ENCODE peak calls at places on chromosome 18, in nine cellular contexts. S is stimulated activated CD4-positive, alpha-beta T cell treated with anti-CD3 and anti-CD28 coated beads, Interleukin-2, amount 100 ng/mL, for 48 hours; Z is EH; F is activated T-helper 9 cell treated with anti-CD3 and anti-CD28 coated beads, Interleukin-2, amount 50 U/mL, for 16 hours; N is LNCaP clone FGC; O is brain microvascular endothelial cell; T is KG1; V is NCI-H1417; G is M059J. R is an unnamed sample.

GRCh38 chr18:58104071-58104470 is 60.0 kb downstream of the NEDD4L start:
- DNase-seq in T (no peak), O (no peak), V (no peak), G (no peak), Z (no peak), S (no peak), F (no peak), N (no peak), R (no peak)

GRCh38 chr18:23805898-23806297 is 116.6 kb downstream of the LAMA3 start:
- DNase-seq in F (no peak), V (no peak), N (no peak), T (no peak), G (peak), Z (no peak), O (peak), S (no peak), R (peak)

GRCh38 chr18:51447351-51447896 is 249.9 kb upstream of the MEX3C start:
- DNase-seq in F (no peak), V (peak), N (no peak), O (no peak), Z (no peak), G (no peak), T (no peak), S (no peak), R (no peak)

GRCh38 chr18:56086786-56087185 is 498.8 kb upstream of the TCF4 start:
- DNase-seq in Z (no peak), V (no peak), S (no peak), T (no peak), O (no peak), F (no peak), G (no peak), N (no peak), R (no peak)

GRCh38 chr18:28176674-28176932 is 327 bp downstream of the CDH2 start:
- DNase-seq in Z (no peak), T (no peak), G (no peak), N (no peak), O (no peak), S (no peak), V (no peak), F (no peak), R (no peak)

GRCh38 chr18:2883137-2883671 is 36.4 kb downstream of the EMILIN2 start:
- DNase-seq in V (no peak), T (peak), G (no peak), S (peak), O (no peak), Z (no peak), F (no peak), N (no peak), R (peak)

GRCh38 chr18:56575819-56576663 is 62.4 kb downstream of the TXNL1 start:
- DNase-seq in S (no peak), T (peak), F (no peak), O (peak), G (peak), N (no peak), V (peak), Z (peak), R (peak)

GRCh38 chr18:48975817-48976649 is 25.3 kb upstream of the SMAD7 start:
- DNase-seq in Z (peak), T (no peak), G (peak), O (no peak), V (peak), F (peak), S (peak), N (no peak), R (peak)

GRCh38 chr18:42675810-42676209 is 439.7 kb downstream of the RIT2 start:
- DNase-seq in T (no peak), S (no peak), F (no peak), O (no peak), N (no peak), Z (no peak), G (no peak), V (peak), R (no peak)

GRCh38 chr18:38038242-38038641 is 472.6 kb upstream of the CELF4 start:
- DNase-seq in G (no peak), T (no peak), V (no peak), N (no peak), F (no peak), Z (no peak), S (no peak), O (no peak), R (no peak)

GRCh38 chr18:13218376-13219011 is at the start of gene LDLRAD4:
- DNase-seq in G (no peak), Z (no peak), N (no peak), F (peak), V (peak), O (no peak), T (no peak), S (peak), R (peak)

GRCh38 chr18:79380816-79381806 is 14.6 kb upstream of the NFATC1 start:
- DNase-seq in N (no peak), S (peak), T (peak), V (peak), F (peak), Z (peak), G (peak), O (no peak), R (peak)

GRCh38 chr18:31250902-31251301 is 67.1 kb upstream of the DSG1 start:
- DNase-seq in T (no peak), O (no peak), Z (no peak), N (no peak), S (no peak), G (no peak), F (no peak), V (no peak), R (no peak)

GRCh38 chr18:58625839-58626238 is 3.1 kb downstream of the ALPK2 start:
- DNase-seq in V (no peak), N (no peak), O (no peak), G (no peak), S (no peak), F (no peak), Z (no peak), T (no peak), R (no peak)

GRCh38 chr18:49862656-49863385 is 49.5 kb upstream of the ACAA2 start:
- DNase-seq in N (no peak), S (no peak), G (no peak), Z (no peak), O (no peak), F (no peak), T (no peak), V (no peak), R (no peak)

GRCh38 chr18:50410008-50410407 is 35.2 kb downstream of the SKA1 start:
- DNase-seq in N (no peak), V (no peak), Z (peak), G (no peak), F (no peak), O (no peak), S (no peak), T (no peak), R (no peak)

GRCh38 chr18:35137632-35138031 is 96.4 kb downstream of the MAPRE2 start:
- DNase-seq in V (no peak), N (no peak), S (no peak), T (no peak), Z (no peak), O (no peak), G (no peak), F (no peak), R (no peak)

GRCh38 chr18:79531386-79531785 is 135.7 kb downstream of the NFATC1 start:
- DNase-seq in G (no peak), Z (no peak), T (no peak), V (no peak), F (no peak), O (no peak), S (no peak), N (no peak), R (no peak)

GRCh38 chr18:29164020-29164706 is 987.2 kb upstream of the CDH2 start:
- DNase-seq in Z (peak), T (no peak), F (no peak), V (no peak), O (peak), G (peak), S (no peak), N (no peak), R (peak)

GRCh38 chr18:22710628-22711380 is 222.3 kb upstream of the RBBP8 start:
- DNase-seq in S (no peak), F (no peak), T (no peak), O (peak), V (no peak), N (no peak), Z (peak), G (no peak), R (peak)

GRCh38 chr18:62048279-62048678 is 138.6 kb downstream of the PIGN start:
- DNase-seq in T (no peak), G (no peak), N (no peak), O (no peak), S (no peak), V (no peak), F (no peak), Z (no peak), R (no peak)

GRCh38 chr18:74532511-74533025 is 1.7 kb upstream of the CNDP1 start:
- DNase-seq in F (no peak), S (no peak), N (no peak), T (no peak), V (no peak), G (no peak), Z (no peak), O (no peak), R (no peak)

GRCh38 chr18:58911241-58911640 is 46.6 kb downstream of the ZNF532 start:
- DNase-seq in F (no peak), O (no peak), G (no peak), T (no peak), S (no peak), Z (peak), V (no peak), N (no peak), R (peak)

GRCh38 chr18:54466248-54467005 is 108.7 kb downstream of the C18orf54 start:
- DNase-seq in G (no peak), T (no peak), F (no peak), V (no peak), Z (no peak), N (no peak), O (no peak), S (no peak), R (no peak)

GRCh38 chr18:24763765-24764548 is 303.5 kb downstream of the HRH4 start:
- DNase-seq in S (no peak), F (no peak), G (peak), O (no peak), N (no peak), T (no peak), V (no peak), Z (peak), R (peak)

GRCh38 chr18:68735498-68736343 is 20.8 kb upstream of the TMX3 start:
- DNase-seq in V (peak), G (peak), N (peak), O (peak), T (no peak), S (no peak), F (no peak), Z (peak), R (peak)

GRCh38 chr18:63820694-63821093 is 45.5 kb downstream of the SERPINB7 start:
- DNase-seq in N (no peak), T (no peak), O (no peak), Z (peak), G (no peak), V (no peak), F (no peak), S (no peak), R (no peak)

GRCh38 chr18:13653746-13654455 is 72.5 kb downstream of the FAM210A start:
- DNase-seq in S (no peak), N (no peak), O (no peak), G (no peak), V (no peak), Z (no peak), T (no peak), F (no peak), R (peak)

GRCh38 chr18:49725809-49726514 is 87.4 kb downstream of the ACAA2 start:
- DNase-seq in N (no peak), T (no peak), Z (peak), G (peak), S (no peak), F (no peak), O (peak), V (no peak), R (peak)

GRCh38 chr18:55790296-55790695 is 202.3 kb upstream of the TCF4 start:
- DNase-seq in V (no peak), N (no peak), Z (peak), T (no peak), O (peak), F (no peak), S (no peak), G (peak), R (peak)

GRCh38 chr18:54783100-54783499 is 45.2 kb upstream of the RAB27B start:
- DNase-seq in T (no peak), S (no peak), F (no peak), Z (peak), G (peak), O (no peak), V (peak), N (no peak), R (no peak)

GRCh38 chr18:22293417-22293816 is 124.0 kb downstream of the GATA6 start:
- DNase-seq in V (no peak), N (no peak), G (peak), T (no peak), S (no peak), O (no peak), Z (no peak), F (no peak), R (peak)